ENCODE peak calls at places on chromosomes 3 and 15, in nine cellular contexts. One of them, this sample, is unnamed.

GRCh38 chr3:177084616-177085015 is 112.7 kb downstream of the TBL1XR1 start:
- DNase-seq in IMR-90: no peak
- DNase-seq in astrocyte of the spinal cord: no peak
- DNase-seq in epithelial cell of proximal tubule: no peak
- DNase-seq in heart left ventricle: no peak
- DNase-seq in brain microvascular endothelial cell: no peak
- DNase-seq in endothelial cell: no peak
- DNase-seq in fibroblast of pulmonary artery: no peak
- DNase-seq in nephron progenitor cell: no peak
- DNase-seq in this sample: no peak

GRCh38 chr3:123314409-123315270 is 112.9 kb downstream of the SEC22A start:
- DNase-seq in brain microvascular endothelial cell: no peak
- DNase-seq in endothelial cell: no peak
- DNase-seq in IMR-90: no peak
- DNase-seq in heart left ventricle: no peak
- DNase-seq in astrocyte of the spinal cord: no peak
- DNase-seq in epithelial cell of proximal tubule: no peak
- DNase-seq in fibroblast of pulmonary artery: no peak
- DNase-seq in nephron progenitor cell: no peak
- DNase-seq in this sample: no peak

GRCh38 chr3:45777111-45777752 is 19.1 kb downstream of the SLC6A20 start:
- DNase-seq in fibroblast of pulmonary artery: no peak
- DNase-seq in heart left ventricle: no peak
- DNase-seq in astrocyte of the spinal cord: no peak
- DNase-seq in brain microvascular endothelial cell: no peak
- DNase-seq in endothelial cell: no peak
- DNase-seq in epithelial cell of proximal tubule: no peak
- DNase-seq in nephron progenitor cell: no peak
- DNase-seq in IMR-90: no peak
- DNase-seq in this sample: no peak

GRCh38 chr3:129606522-129607390 is at the start of gene PLXND1:
- DNase-seq in endothelial cell: peak
- DNase-seq in brain microvascular endothelial cell: peak
- DNase-seq in IMR-90: peak
- DNase-seq in fibroblast of pulmonary artery: peak
- DNase-seq in heart left ventricle: peak
- DNase-seq in astrocyte of the spinal cord: peak
- DNase-seq in epithelial cell of proximal tubule: no peak
- DNase-seq in nephron progenitor cell: peak
- DNase-seq in this sample: no peak

GRCh38 chr15:100740105-100740504 is 137.7 kb downstream of the ASB7 start:
- DNase-seq in heart left ventricle: no peak
- DNase-seq in epithelial cell of proximal tubule: no peak
- DNase-seq in brain microvascular endothelial cell: no peak
- DNase-seq in IMR-90: peak
- DNase-seq in nephron progenitor cell: no peak
- DNase-seq in astrocyte of the spinal cord: no peak
- DNase-seq in fibroblast of pulmonary artery: peak
- DNase-seq in endothelial cell: no peak
- DNase-seq in this sample: no peak

GRCh38 chr3:46089237-46090011 is 62.1 kb upstream of the XCR1 start:
- DNase-seq in astrocyte of the spinal cord: peak
- DNase-seq in epithelial cell of proximal tubule: peak
- DNase-seq in fibroblast of pulmonary artery: peak
- DNase-seq in endothelial cell: no peak
- DNase-seq in heart left ventricle: peak
- DNase-seq in nephron progenitor cell: no peak
- DNase-seq in brain microvascular endothelial cell: peak
- DNase-seq in IMR-90: peak
- DNase-seq in this sample: peak

GRCh38 chr15:86915811-86916331 is 836.2 kb downstream of the AGBL1 start:
- DNase-seq in brain microvascular endothelial cell: peak
- DNase-seq in endothelial cell: peak
- DNase-seq in astrocyte of the spinal cord: peak
- DNase-seq in IMR-90: peak
- DNase-seq in nephron progenitor cell: peak
- DNase-seq in fibroblast of pulmonary artery: peak
- DNase-seq in epithelial cell of proximal tubule: peak
- DNase-seq in heart left ventricle: no peak
- DNase-seq in this sample: peak

GRCh38 chr15:66986951-66987350 is 78.5 kb upstream of the SMAD3 start:
- DNase-seq in brain microvascular endothelial cell: no peak
- DNase-seq in nephron progenitor cell: no peak
- DNase-seq in epithelial cell of proximal tubule: no peak
- DNase-seq in heart left ventricle: no peak
- DNase-seq in IMR-90: no peak
- DNase-seq in endothelial cell: no peak
- DNase-seq in astrocyte of the spinal cord: no peak
- DNase-seq in fibroblast of pulmonary artery: no peak
- DNase-seq in this sample: no peak

GRCh38 chr3:71341721-71342120 is 241.8 kb downstream of the FOXP1 start:
- DNase-seq in endothelial cell: no peak
- DNase-seq in brain microvascular endothelial cell: peak
- DNase-seq in epithelial cell of proximal tubule: peak
- DNase-seq in fibroblast of pulmonary artery: peak
- DNase-seq in nephron progenitor cell: no peak
- DNase-seq in astrocyte of the spinal cord: peak
- DNase-seq in IMR-90: peak
- DNase-seq in heart left ventricle: no peak
- DNase-seq in this sample: peak

GRCh38 chr3:184145120-184145524 is 10.0 kb downstream of the EIF2B5 start:
- DNase-seq in IMR-90: peak
- DNase-seq in fibroblast of pulmonary artery: peak
- DNase-seq in brain microvascular endothelial cell: peak
- DNase-seq in heart left ventricle: no peak
- DNase-seq in epithelial cell of proximal tubule: peak
- DNase-seq in astrocyte of the spinal cord: peak
- DNase-seq in endothelial cell: peak
- DNase-seq in nephron progenitor cell: no peak
- DNase-seq in this sample: peak

GRCh38 chr15:98425173-98425572 is 223.2 kb upstream of the IGF1R start:
- DNase-seq in fibroblast of pulmonary artery: no peak
- DNase-seq in brain microvascular endothelial cell: no peak
- DNase-seq in endothelial cell: no peak
- DNase-seq in IMR-90: no peak
- DNase-seq in heart left ventricle: no peak
- DNase-seq in nephron progenitor cell: no peak
- DNase-seq in astrocyte of the spinal cord: no peak
- DNase-seq in epithelial cell of proximal tubule: no peak
- DNase-seq in this sample: no peak

GRCh38 chr15:98431171-98431570 is 217.2 kb upstream of the IGF1R start:
- DNase-seq in fibroblast of pulmonary artery: no peak
- DNase-seq in endothelial cell: no peak
- DNase-seq in nephron progenitor cell: no peak
- DNase-seq in astrocyte of the spinal cord: no peak
- DNase-seq in epithelial cell of proximal tubule: no peak
- DNase-seq in brain microvascular endothelial cell: no peak
- DNase-seq in heart left ventricle: no peak
- DNase-seq in IMR-90: no peak
- DNase-seq in this sample: no peak

GRCh38 chr15:98433302-98433701 is 215.0 kb upstream of the IGF1R start:
- DNase-seq in heart left ventricle: no peak
- DNase-seq in endothelial cell: no peak
- DNase-seq in brain microvascular endothelial cell: no peak
- DNase-seq in epithelial cell of proximal tubule: no peak
- DNase-seq in fibroblast of pulmonary artery: no peak
- DNase-seq in nephron progenitor cell: no peak
- DNase-seq in IMR-90: no peak
- DNase-seq in astrocyte of the spinal cord: peak
- DNase-seq in this sample: no peak

GRCh38 chr15:98433856-98434255 is 214.5 kb upstream of the IGF1R start:
- DNase-seq in astrocyte of the spinal cord: no peak
- DNase-seq in fibroblast of pulmonary artery: no peak
- DNase-seq in endothelial cell: no peak
- DNase-seq in nephron progenitor cell: no peak
- DNase-seq in brain microvascular endothelial cell: no peak
- DNase-seq in heart left ventricle: no peak
- DNase-seq in epithelial cell of proximal tubule: no peak
- DNase-seq in IMR-90: no peak
- DNase-seq in this sample: no peak

GRCh38 chr15:98428253-98428989 is 219.9 kb upstream of the IGF1R start:
- DNase-seq in nephron progenitor cell: peak
- DNase-seq in fibroblast of pulmonary artery: peak
- DNase-seq in astrocyte of the spinal cord: peak
- DNase-seq in IMR-90: peak
- DNase-seq in heart left ventricle: peak
- DNase-seq in endothelial cell: peak
- DNase-seq in epithelial cell of proximal tubule: peak
- DNase-seq in brain microvascular endothelial cell: peak
- DNase-seq in this sample: peak
- TF ChIP-seq CTCF in nephron progenitor cell: peak
- TF ChIP-seq CTCF in fibroblast of pulmonary artery: peak
- TF ChIP-seq CTCF in astrocyte of the spinal cord: peak
- TF ChIP-seq CTCF in IMR-90: peak
- TF ChIP-seq CTCF in heart left ventricle: peak
- TF ChIP-seq CTCF in endothelial cell: peak
- TF ChIP-seq CTCF in epithelial cell of proximal tubule: peak
- TF ChIP-seq CTCF in brain microvascular endothelial cell: peak
- TF ChIP-seq CTCF in this sample: peak

GRCh38 chr3:127002195-127003174 is 19.6 kb downstream of the PLXNA1 start:
- DNase-seq in astrocyte of the spinal cord: peak
- DNase-seq in nephron progenitor cell: peak
- DNase-seq in IMR-90: peak
- DNase-seq in brain microvascular endothelial cell: peak
- DNase-seq in fibroblast of pulmonary artery: peak
- DNase-seq in epithelial cell of proximal tubule: no peak
- DNase-seq in heart left ventricle: peak
- DNase-seq in endothelial cell: peak
- DNase-seq in this sample: peak
- TF ChIP-seq CTCF in astrocyte of the spinal cord: peak
- TF ChIP-seq CTCF in nephron progenitor cell: peak
- TF ChIP-seq CTCF in IMR-90: peak
- TF ChIP-seq CTCF in brain microvascular endothelial cell: peak
- TF ChIP-seq CTCF in fibroblast of pulmonary artery: peak
- TF ChIP-seq CTCF in epithelial cell of proximal tubule: peak
- TF ChIP-seq CTCF in heart left ventricle: peak
- TF ChIP-seq CTCF in endothelial cell: peak
- TF ChIP-seq CTCF in this sample: no peak

DNA sequence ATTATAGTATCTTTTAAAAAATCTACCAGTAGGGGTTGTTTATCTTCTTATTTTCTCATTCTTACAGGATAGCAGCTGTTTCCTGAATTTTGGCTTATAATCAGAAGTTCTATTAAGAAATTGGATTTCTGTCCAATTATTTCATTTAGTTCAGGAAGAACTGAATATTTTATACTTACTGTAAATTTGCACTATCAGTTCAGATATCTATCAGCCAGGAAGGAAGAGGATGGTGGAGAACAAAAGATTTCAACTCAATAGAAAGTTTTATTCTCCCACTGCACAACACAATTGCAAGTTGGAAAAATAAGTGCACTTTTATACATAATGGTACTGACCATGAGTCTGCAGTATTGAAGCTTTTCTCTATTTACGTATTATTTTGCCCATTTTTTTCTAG is 400.9 kb downstream of the PLOD2 start:
- DNase-seq in astrocyte of the spinal cord: no peak
- DNase-seq in fibroblast of pulmonary artery: no peak
- DNase-seq in heart left ventricle: no peak
- DNase-seq in epithelial cell of proximal tubule: no peak
- DNase-seq in endothelial cell: no peak
- DNase-seq in nephron progenitor cell: no peak
- DNase-seq in brain microvascular endothelial cell: no peak
- DNase-seq in IMR-90: no peak
- DNase-seq in this sample: no peak
- TF ChIP-seq CTCF in astrocyte of the spinal cord: no peak
- TF ChIP-seq CTCF in fibroblast of pulmonary artery: no peak
- TF ChIP-seq CTCF in heart left ventricle: no peak
- TF ChIP-seq CTCF in epithelial cell of proximal tubule: no peak
- TF ChIP-seq CTCF in endothelial cell: no peak
- TF ChIP-seq CTCF in nephron progenitor cell: no peak
- TF ChIP-seq CTCF in brain microvascular endothelial cell: no peak
- TF ChIP-seq CTCF in IMR-90: no peak
- TF ChIP-seq CTCF in this sample: no peak

GRCh38 chr3:156772588-156773206 is 53.5 kb upstream of the LEKR1 start:
- DNase-seq in endothelial cell: no peak
- DNase-seq in IMR-90: peak
- DNase-seq in astrocyte of the spinal cord: peak
- DNase-seq in nephron progenitor cell: no peak
- DNase-seq in fibroblast of pulmonary artery: peak
- DNase-seq in brain microvascular endothelial cell: no peak
- DNase-seq in epithelial cell of proximal tubule: no peak
- DNase-seq in heart left ventricle: no peak
- DNase-seq in this sample: peak

GRCh38 chr3:156770699-156771414 is 55.3 kb upstream of the LEKR1 start:
- DNase-seq in endothelial cell: no peak
- DNase-seq in IMR-90: peak
- DNase-seq in brain microvascular endothelial cell: no peak
- DNase-seq in nephron progenitor cell: no peak
- DNase-seq in epithelial cell of proximal tubule: no peak
- DNase-seq in astrocyte of the spinal cord: no peak
- DNase-seq in heart left ventricle: no peak
- DNase-seq in fibroblast of pulmonary artery: no peak
- DNase-seq in this sample: no peak

GRCh38 chr3:156768390-156768789 is 57.8 kb upstream of the LEKR1 start:
- DNase-seq in IMR-90: no peak
- DNase-seq in fibroblast of pulmonary artery: no peak
- DNase-seq in astrocyte of the spinal cord: no peak
- DNase-seq in endothelial cell: no peak
- DNase-seq in heart left ventricle: no peak
- DNase-seq in epithelial cell of proximal tubule: no peak
- DNase-seq in nephron progenitor cell: no peak
- DNase-seq in brain microvascular endothelial cell: no peak
- DNase-seq in this sample: no peak

GRCh38 chr3:156764761-156765160 is 61.4 kb upstream of the LEKR1 start:
- DNase-seq in endothelial cell: no peak
- DNase-seq in astrocyte of the spinal cord: no peak
- DNase-seq in epithelial cell of proximal tubule: peak
- DNase-seq in heart left ventricle: no peak
- DNase-seq in IMR-90: peak
- DNase-seq in nephron progenitor cell: no peak
- DNase-seq in fibroblast of pulmonary artery: no peak
- DNase-seq in brain microvascular endothelial cell: peak
- DNase-seq in this sample: no peak

DNA sequence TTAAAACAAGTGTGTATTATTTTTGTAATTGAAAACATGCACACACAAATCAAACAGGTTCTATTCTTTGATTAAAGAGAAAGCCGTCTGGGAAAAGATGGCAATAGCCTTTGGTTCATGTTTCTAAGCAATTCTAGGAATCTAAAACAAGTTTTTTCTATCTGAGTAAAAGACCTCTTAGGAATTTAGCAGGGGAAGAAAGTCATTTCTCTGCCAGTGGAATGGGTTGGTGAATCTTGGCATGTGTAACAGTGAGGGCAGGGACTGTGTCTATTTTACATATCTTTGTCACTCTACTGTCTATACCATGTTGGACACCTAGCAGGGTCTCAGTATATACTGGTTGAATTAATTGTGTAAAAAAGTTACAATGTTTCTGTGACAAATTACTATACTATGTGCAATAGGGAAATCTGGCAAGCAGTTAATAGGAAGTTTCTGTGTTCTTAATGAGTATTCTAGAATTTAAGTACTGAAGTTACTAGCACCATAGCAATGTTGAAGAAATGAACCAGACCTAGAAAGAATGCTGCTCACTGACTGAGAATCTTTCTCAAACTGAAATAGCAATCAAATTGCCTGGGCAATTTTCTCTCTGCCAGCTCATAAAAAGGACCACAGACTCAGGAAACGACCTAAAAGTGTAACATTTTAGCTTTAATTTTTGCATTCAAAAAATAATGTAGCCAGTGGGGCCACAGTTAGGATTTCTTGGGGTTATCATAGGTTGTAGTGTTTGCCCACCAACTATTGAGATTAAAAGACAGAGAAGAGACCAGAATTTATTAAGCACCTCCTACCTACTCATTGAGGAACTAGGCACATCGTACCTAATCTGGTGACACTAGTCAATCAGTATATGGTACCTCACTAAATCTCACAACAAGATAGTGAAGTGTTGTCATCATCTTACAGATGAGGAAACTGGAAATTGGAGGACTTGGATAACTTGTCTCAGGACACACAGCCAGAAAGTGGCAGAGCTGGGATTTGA is 56.2 kb upstream of the LEKR1 start:
- DNase-seq in heart left ventricle: no peak
- DNase-seq in IMR-90: no peak
- DNase-seq in epithelial cell of proximal tubule: no peak
- DNase-seq in nephron progenitor cell: no peak
- DNase-seq in endothelial cell: no peak
- DNase-seq in brain microvascular endothelial cell: no peak
- DNase-seq in fibroblast of pulmonary artery: no peak
- DNase-seq in astrocyte of the spinal cord: peak
- DNase-seq in this sample: no peak
- TF ChIP-seq CTCF in heart left ventricle: no peak
- TF ChIP-seq CTCF in IMR-90: no peak
- TF ChIP-seq CTCF in epithelial cell of proximal tubule: no peak
- TF ChIP-seq CTCF in nephron progenitor cell: no peak
- TF ChIP-seq CTCF in endothelial cell: no peak
- TF ChIP-seq CTCF in brain microvascular endothelial cell: no peak
- TF ChIP-seq CTCF in fibroblast of pulmonary artery: no peak
- TF ChIP-seq CTCF in astrocyte of the spinal cord: no peak
- TF ChIP-seq CTCF in this sample: no peak

This sample was measured in MCF 10A.